ENCODE peak calls at places on chromosome 19, in seven cellular contexts. One of them, this sample, is unnamed.

GRCh38 chr19:11722414-11722813 is 16.3 kb downstream of the ZNF823 start:
- DNase-seq in nucleus accumbens: no peak
- DNase-seq in choroid plexus epithelial cell: no peak
- DNase-seq in GF-D8: no peak
- DNase-seq in stimulated activated CD8-positive, alpha-beta memory T cell treated with anti-CD3 and anti-CD28 coated beads, Interleukin-4, amount 100 ng/mL, for 4 hours: no peak
- DNase-seq in psoas muscle: no peak
- DNase-seq in T-cell: no peak
- DNase-seq in this sample: no peak

GRCh38 chr19:16351133-16351809 is 26.6 kb downstream of the KLF2 start:
- DNase-seq in nucleus accumbens: no peak
- DNase-seq in choroid plexus epithelial cell: no peak
- DNase-seq in GF-D8: no peak
- DNase-seq in stimulated activated CD8-positive, alpha-beta memory T cell treated with anti-CD3 and anti-CD28 coated beads, Interleukin-4, amount 100 ng/mL, for 4 hours: no peak
- DNase-seq in psoas muscle: no peak
- DNase-seq in T-cell: no peak
- DNase-seq in this sample: no peak

GRCh38 chr19:29405728-29405995 is 120.1 kb upstream of the VSTM2B start:
- DNase-seq in nucleus accumbens: no peak
- DNase-seq in choroid plexus epithelial cell: no peak
- DNase-seq in GF-D8: no peak
- DNase-seq in stimulated activated CD8-positive, alpha-beta memory T cell treated with anti-CD3 and anti-CD28 coated beads, Interleukin-4, amount 100 ng/mL, for 4 hours: no peak
- DNase-seq in psoas muscle: no peak
- DNase-seq in T-cell: no peak
- DNase-seq in this sample: no peak

GRCh38 chr19:34428549-34429285 is 536 bp downstream of the UBA2 start:
- DNase-seq in nucleus accumbens: no peak
- DNase-seq in choroid plexus epithelial cell: peak; percentile 26
- DNase-seq in GF-D8: no peak
- DNase-seq in stimulated activated CD8-positive, alpha-beta memory T cell treated with anti-CD3 and anti-CD28 coated beads, Interleukin-4, amount 100 ng/mL, for 4 hours: peak; percentile 12
- DNase-seq in psoas muscle: peak; percentile 52
- DNase-seq in T-cell: no peak
- DNase-seq in this sample: peak; percentile 16

GRCh38 chr19:53463263-53463662 is 4.3 kb upstream of the ZNF813 start:
- DNase-seq in nucleus accumbens: peak; percentile 68
- DNase-seq in choroid plexus epithelial cell: peak; percentile 28
- DNase-seq in GF-D8: no peak
- DNase-seq in stimulated activated CD8-positive, alpha-beta memory T cell treated with anti-CD3 and anti-CD28 coated beads, Interleukin-4, amount 100 ng/mL, for 4 hours: no peak
- DNase-seq in psoas muscle: peak; percentile 43
- DNase-seq in T-cell: no peak
- DNase-seq in this sample: peak; percentile 57

GRCh38 chr19:8044018-8044417 is 8.5 kb upstream of the CCL25 start:
- DNase-seq in nucleus accumbens: no peak
- DNase-seq in choroid plexus epithelial cell: no peak
- DNase-seq in GF-D8: no peak
- DNase-seq in stimulated activated CD8-positive, alpha-beta memory T cell treated with anti-CD3 and anti-CD28 coated beads, Interleukin-4, amount 100 ng/mL, for 4 hours: no peak
- DNase-seq in psoas muscle: no peak
- DNase-seq in T-cell: no peak
- DNase-seq in this sample: no peak

GRCh38 chr19:1446713-1447564 is 3.0 kb upstream of the APC2 start:
- DNase-seq in nucleus accumbens: peak; percentile 30
- DNase-seq in choroid plexus epithelial cell: no peak
- DNase-seq in GF-D8: no peak
- DNase-seq in stimulated activated CD8-positive, alpha-beta memory T cell treated with anti-CD3 and anti-CD28 coated beads, Interleukin-4, amount 100 ng/mL, for 4 hours: no peak
- DNase-seq in psoas muscle: no peak
- DNase-seq in T-cell: no peak
- DNase-seq in this sample: peak; percentile 66

GRCh38 chr19:5338661-5339469 is 1.7 kb downstream of the PTPRS start:
- DNase-seq in nucleus accumbens: peak; percentile 17
- DNase-seq in choroid plexus epithelial cell: no peak
- DNase-seq in GF-D8: no peak
- DNase-seq in stimulated activated CD8-positive, alpha-beta memory T cell treated with anti-CD3 and anti-CD28 coated beads, Interleukin-4, amount 100 ng/mL, for 4 hours: no peak
- DNase-seq in psoas muscle: no peak
- DNase-seq in T-cell: no peak
- DNase-seq in this sample: peak; percentile 71

GRCh38 chr19:22622901-22623840 is 11.0 kb upstream of the ZNF492 start:
- DNase-seq in nucleus accumbens: no peak
- DNase-seq in choroid plexus epithelial cell: no peak
- DNase-seq in GF-D8: no peak
- DNase-seq in stimulated activated CD8-positive, alpha-beta memory T cell treated with anti-CD3 and anti-CD28 coated beads, Interleukin-4, amount 100 ng/mL, for 4 hours: no peak
- DNase-seq in psoas muscle: peak; percentile 19
- DNase-seq in T-cell: no peak
- DNase-seq in this sample: no peak

GRCh38 chr19:8638078-8638619 is 7.7 kb downstream of the NFILZ start:
- DNase-seq in nucleus accumbens: no peak
- DNase-seq in choroid plexus epithelial cell: peak; percentile 78
- DNase-seq in GF-D8: peak; percentile 40
- DNase-seq in stimulated activated CD8-positive, alpha-beta memory T cell treated with anti-CD3 and anti-CD28 coated beads, Interleukin-4, amount 100 ng/mL, for 4 hours: no peak
- DNase-seq in psoas muscle: no peak
- DNase-seq in T-cell: no peak
- DNase-seq in this sample: no peak

GRCh38 chr19:10464456-10464855 is 38.7 kb downstream of the KEAP1 start:
- DNase-seq in nucleus accumbens: no peak
- DNase-seq in choroid plexus epithelial cell: no peak
- DNase-seq in GF-D8: no peak
- DNase-seq in stimulated activated CD8-positive, alpha-beta memory T cell treated with anti-CD3 and anti-CD28 coated beads, Interleukin-4, amount 100 ng/mL, for 4 hours: no peak
- DNase-seq in psoas muscle: no peak
- DNase-seq in T-cell: no peak
- DNase-seq in this sample: no peak

GRCh38 chr19:7179917-7180306 is 110.4 kb downstream of the ZNF557 start:
- DNase-seq in nucleus accumbens: no peak
- DNase-seq in choroid plexus epithelial cell: no peak
- DNase-seq in GF-D8: no peak
- DNase-seq in stimulated activated CD8-positive, alpha-beta memory T cell treated with anti-CD3 and anti-CD28 coated beads, Interleukin-4, amount 100 ng/mL, for 4 hours: no peak
- DNase-seq in psoas muscle: no peak
- DNase-seq in T-cell: no peak
- DNase-seq in this sample: no peak

GRCh38 chr19:13668964-13669363 is 95.4 kb upstream of the MRI1 start:
- DNase-seq in nucleus accumbens: no peak
- DNase-seq in choroid plexus epithelial cell: no peak
- DNase-seq in GF-D8: no peak
- DNase-seq in stimulated activated CD8-positive, alpha-beta memory T cell treated with anti-CD3 and anti-CD28 coated beads, Interleukin-4, amount 100 ng/mL, for 4 hours: no peak
- DNase-seq in psoas muscle: no peak
- DNase-seq in T-cell: no peak
- DNase-seq in this sample: no peak

GRCh38 chr19:11463391-11463790 is 17.5 kb downstream of the ELAVL3 start:
- DNase-seq in nucleus accumbens: no peak
- DNase-seq in choroid plexus epithelial cell: no peak
- DNase-seq in GF-D8: no peak
- DNase-seq in stimulated activated CD8-positive, alpha-beta memory T cell treated with anti-CD3 and anti-CD28 coated beads, Interleukin-4, amount 100 ng/mL, for 4 hours: no peak
- DNase-seq in psoas muscle: no peak
- DNase-seq in T-cell: no peak
- DNase-seq in this sample: no peak